ENCODE peak calls at places on chromosomes 16 and 17, in nine cellular contexts. One of them, this sample, is unnamed.

GRCh38 chr16:959232-960040 is 11.3 kb downstream of the LMF1 start:
- DNase-seq in stimulated activated CD8-positive, alpha-beta memory T cell treated with anti-CD3 and anti-CD28 coated beads, Interleukin-2, amount 100 ng/mL, for 1 hour: no peak
- DNase-seq in coronary artery: no peak
- DNase-seq in activated CD8-positive, alpha-beta memory T cell treated with anti-CD3 and anti-CD28 coated beads, Interleukin-2, amount 50 U/mL, for 4 hours: no peak
- DNase-seq in GOT3: no peak
- DNase-seq in adrenal gland: no peak
- DNase-seq in endodermal cell: no peak
- DNase-seq in A172: no peak
- DNase-seq in stimulated activated CD4-positive, alpha-beta T cell treated with anti-CD3 and anti-CD28 coated beads, Interleukin-1b, Interleukin-23, amount 100 ng/mL, for 4 hours: no peak
- DNase-seq in this sample: no peak

GRCh38 chr17:80071116-80071980 is 30.0 kb upstream of the GAA start:
- DNase-seq in GOT3: no peak
- DNase-seq in coronary artery: peak; percentile 88
- DNase-seq in stimulated activated CD4-positive, alpha-beta T cell treated with anti-CD3 and anti-CD28 coated beads, Interleukin-1b, Interleukin-23, amount 100 ng/mL, for 4 hours: no peak
- DNase-seq in stimulated activated CD8-positive, alpha-beta memory T cell treated with anti-CD3 and anti-CD28 coated beads, Interleukin-2, amount 100 ng/mL, for 1 hour: no peak
- DNase-seq in activated CD8-positive, alpha-beta memory T cell treated with anti-CD3 and anti-CD28 coated beads, Interleukin-2, amount 50 U/mL, for 4 hours: no peak
- DNase-seq in endodermal cell: no peak
- DNase-seq in A172: peak; percentile 31
- DNase-seq in adrenal gland: peak; percentile 90
- DNase-seq in this sample: no peak

GRCh38 chr17:36482611-36483504 is 3.6 kb upstream of the ZNHIT3 start:
- DNase-seq in endodermal cell: peak; percentile 98
- DNase-seq in adrenal gland: peak; percentile 88
- DNase-seq in A172: peak; percentile 55
- DNase-seq in coronary artery: peak; percentile 88
- DNase-seq in GOT3: peak; percentile 71
- DNase-seq in activated CD8-positive, alpha-beta memory T cell treated with anti-CD3 and anti-CD28 coated beads, Interleukin-2, amount 50 U/mL, for 4 hours: peak; percentile 84
- DNase-seq in stimulated activated CD4-positive, alpha-beta T cell treated with anti-CD3 and anti-CD28 coated beads, Interleukin-1b, Interleukin-23, amount 100 ng/mL, for 4 hours: peak; percentile 86
- DNase-seq in stimulated activated CD8-positive, alpha-beta memory T cell treated with anti-CD3 and anti-CD28 coated beads, Interleukin-2, amount 100 ng/mL, for 1 hour: peak; percentile 61
- DNase-seq in this sample: peak; percentile 74

GRCh38 chr16:53132406-53132805 is 77.6 kb downstream of the CHD9 start:
- DNase-seq in GOT3: no peak
- DNase-seq in coronary artery: no peak
- DNase-seq in adrenal gland: no peak
- DNase-seq in endodermal cell: no peak
- DNase-seq in stimulated activated CD8-positive, alpha-beta memory T cell treated with anti-CD3 and anti-CD28 coated beads, Interleukin-2, amount 100 ng/mL, for 1 hour: no peak
- DNase-seq in activated CD8-positive, alpha-beta memory T cell treated with anti-CD3 and anti-CD28 coated beads, Interleukin-2, amount 50 U/mL, for 4 hours: no peak
- DNase-seq in stimulated activated CD4-positive, alpha-beta T cell treated with anti-CD3 and anti-CD28 coated beads, Interleukin-1b, Interleukin-23, amount 100 ng/mL, for 4 hours: no peak
- DNase-seq in A172: no peak
- DNase-seq in this sample: no peak

GRCh38 chr17:79790805-79791353 is 6.0 kb downstream of the CBX8 start:
- DNase-seq in GOT3: no peak
- DNase-seq in stimulated activated CD8-positive, alpha-beta memory T cell treated with anti-CD3 and anti-CD28 coated beads, Interleukin-2, amount 100 ng/mL, for 1 hour: no peak
- DNase-seq in coronary artery: no peak
- DNase-seq in activated CD8-positive, alpha-beta memory T cell treated with anti-CD3 and anti-CD28 coated beads, Interleukin-2, amount 50 U/mL, for 4 hours: no peak
- DNase-seq in stimulated activated CD4-positive, alpha-beta T cell treated with anti-CD3 and anti-CD28 coated beads, Interleukin-1b, Interleukin-23, amount 100 ng/mL, for 4 hours: no peak
- DNase-seq in endodermal cell: no peak
- DNase-seq in adrenal gland: no peak
- DNase-seq in A172: no peak
- DNase-seq in this sample: no peak

GRCh38 chr16:66580605-66581209 is 1.4 kb downstream of the CMTM2 start:
- DNase-seq in GOT3: no peak
- DNase-seq in adrenal gland: no peak
- DNase-seq in activated CD8-positive, alpha-beta memory T cell treated with anti-CD3 and anti-CD28 coated beads, Interleukin-2, amount 50 U/mL, for 4 hours: no peak
- DNase-seq in stimulated activated CD8-positive, alpha-beta memory T cell treated with anti-CD3 and anti-CD28 coated beads, Interleukin-2, amount 100 ng/mL, for 1 hour: no peak
- DNase-seq in endodermal cell: no peak
- DNase-seq in coronary artery: no peak
- DNase-seq in stimulated activated CD4-positive, alpha-beta T cell treated with anti-CD3 and anti-CD28 coated beads, Interleukin-1b, Interleukin-23, amount 100 ng/mL, for 4 hours: no peak
- DNase-seq in A172: peak; percentile 16
- DNase-seq in this sample: no peak

GRCh38 chr17:1000597-1001490 is 3.9 kb downstream of the TIMM22 start:
- DNase-seq in coronary artery: peak; percentile 78
- DNase-seq in stimulated activated CD8-positive, alpha-beta memory T cell treated with anti-CD3 and anti-CD28 coated beads, Interleukin-2, amount 100 ng/mL, for 1 hour: no peak
- DNase-seq in endodermal cell: no peak
- DNase-seq in activated CD8-positive, alpha-beta memory T cell treated with anti-CD3 and anti-CD28 coated beads, Interleukin-2, amount 50 U/mL, for 4 hours: no peak
- DNase-seq in stimulated activated CD4-positive, alpha-beta T cell treated with anti-CD3 and anti-CD28 coated beads, Interleukin-1b, Interleukin-23, amount 100 ng/mL, for 4 hours: no peak
- DNase-seq in A172: no peak
- DNase-seq in GOT3: no peak
- DNase-seq in adrenal gland: peak; percentile 56
- DNase-seq in this sample: no peak

GRCh38 chr16:88634994-88635670 is 3.2 kb upstream of the IL17C start:
- DNase-seq in stimulated activated CD8-positive, alpha-beta memory T cell treated with anti-CD3 and anti-CD28 coated beads, Interleukin-2, amount 100 ng/mL, for 1 hour: no peak
- DNase-seq in GOT3: no peak
- DNase-seq in endodermal cell: no peak
- DNase-seq in adrenal gland: no peak
- DNase-seq in coronary artery: no peak
- DNase-seq in stimulated activated CD4-positive, alpha-beta T cell treated with anti-CD3 and anti-CD28 coated beads, Interleukin-1b, Interleukin-23, amount 100 ng/mL, for 4 hours: no peak
- DNase-seq in A172: no peak
- DNase-seq in activated CD8-positive, alpha-beta memory T cell treated with anti-CD3 and anti-CD28 coated beads, Interleukin-2, amount 50 U/mL, for 4 hours: no peak
- DNase-seq in this sample: no peak

GRCh38 chr16:88888057-88888777 is 21.8 kb upstream of the PABPN1L start:
- DNase-seq in endodermal cell: no peak
- DNase-seq in A172: no peak
- DNase-seq in adrenal gland: no peak
- DNase-seq in stimulated activated CD4-positive, alpha-beta T cell treated with anti-CD3 and anti-CD28 coated beads, Interleukin-1b, Interleukin-23, amount 100 ng/mL, for 4 hours: no peak
- DNase-seq in stimulated activated CD8-positive, alpha-beta memory T cell treated with anti-CD3 and anti-CD28 coated beads, Interleukin-2, amount 100 ng/mL, for 1 hour: no peak
- DNase-seq in GOT3: no peak
- DNase-seq in activated CD8-positive, alpha-beta memory T cell treated with anti-CD3 and anti-CD28 coated beads, Interleukin-2, amount 50 U/mL, for 4 hours: no peak
- DNase-seq in coronary artery: no peak
- DNase-seq in this sample: no peak

GRCh38 chr17:67256075-67256732 is 11.2 kb upstream of the HELZ start:
- DNase-seq in stimulated activated CD4-positive, alpha-beta T cell treated with anti-CD3 and anti-CD28 coated beads, Interleukin-1b, Interleukin-23, amount 100 ng/mL, for 4 hours: no peak
- DNase-seq in endodermal cell: no peak
- DNase-seq in GOT3: no peak
- DNase-seq in coronary artery: no peak
- DNase-seq in activated CD8-positive, alpha-beta memory T cell treated with anti-CD3 and anti-CD28 coated beads, Interleukin-2, amount 50 U/mL, for 4 hours: no peak
- DNase-seq in A172: no peak
- DNase-seq in stimulated activated CD8-positive, alpha-beta memory T cell treated with anti-CD3 and anti-CD28 coated beads, Interleukin-2, amount 100 ng/mL, for 1 hour: no peak
- DNase-seq in adrenal gland: no peak
- DNase-seq in this sample: no peak

GRCh38 chr16:67247698-67248400 is 568 bp upstream of the FHOD1 start:
- DNase-seq in stimulated activated CD4-positive, alpha-beta T cell treated with anti-CD3 and anti-CD28 coated beads, Interleukin-1b, Interleukin-23, amount 100 ng/mL, for 4 hours: no peak
- DNase-seq in endodermal cell: no peak
- DNase-seq in activated CD8-positive, alpha-beta memory T cell treated with anti-CD3 and anti-CD28 coated beads, Interleukin-2, amount 50 U/mL, for 4 hours: no peak
- DNase-seq in coronary artery: no peak
- DNase-seq in A172: no peak
- DNase-seq in stimulated activated CD8-positive, alpha-beta memory T cell treated with anti-CD3 and anti-CD28 coated beads, Interleukin-2, amount 100 ng/mL, for 1 hour: no peak
- DNase-seq in GOT3: no peak
- DNase-seq in adrenal gland: no peak
- DNase-seq in this sample: no peak

GRCh38 chr17:35541434-35541833 is 4.0 kb upstream of the SLFN12L start:
- DNase-seq in endodermal cell: no peak
- DNase-seq in stimulated activated CD8-positive, alpha-beta memory T cell treated with anti-CD3 and anti-CD28 coated beads, Interleukin-2, amount 100 ng/mL, for 1 hour: no peak
- DNase-seq in A172: no peak
- DNase-seq in stimulated activated CD4-positive, alpha-beta T cell treated with anti-CD3 and anti-CD28 coated beads, Interleukin-1b, Interleukin-23, amount 100 ng/mL, for 4 hours: no peak
- DNase-seq in GOT3: no peak
- DNase-seq in activated CD8-positive, alpha-beta memory T cell treated with anti-CD3 and anti-CD28 coated beads, Interleukin-2, amount 50 U/mL, for 4 hours: no peak
- DNase-seq in adrenal gland: no peak
- DNase-seq in coronary artery: no peak
- DNase-seq in this sample: no peak

GRCh38 chr17:59756236-59756818 is 48.9 kb downstream of the VMP1 start:
- DNase-seq in GOT3: no peak
- DNase-seq in coronary artery: no peak
- DNase-seq in activated CD8-positive, alpha-beta memory T cell treated with anti-CD3 and anti-CD28 coated beads, Interleukin-2, amount 50 U/mL, for 4 hours: no peak
- DNase-seq in endodermal cell: no peak
- DNase-seq in adrenal gland: no peak
- DNase-seq in A172: peak; percentile 98
- DNase-seq in stimulated activated CD4-positive, alpha-beta T cell treated with anti-CD3 and anti-CD28 coated beads, Interleukin-1b, Interleukin-23, amount 100 ng/mL, for 4 hours: no peak
- DNase-seq in stimulated activated CD8-positive, alpha-beta memory T cell treated with anti-CD3 and anti-CD28 coated beads, Interleukin-2, amount 100 ng/mL, for 1 hour: no peak
- DNase-seq in this sample: no peak

GRCh38 chr17:2682304-2682938 is 29.1 kb downstream of the CLUH start:
- DNase-seq in coronary artery: no peak
- DNase-seq in adrenal gland: no peak
- DNase-seq in GOT3: no peak
- DNase-seq in activated CD8-positive, alpha-beta memory T cell treated with anti-CD3 and anti-CD28 coated beads, Interleukin-2, amount 50 U/mL, for 4 hours: no peak
- DNase-seq in A172: no peak
- DNase-seq in endodermal cell: no peak
- DNase-seq in stimulated activated CD4-positive, alpha-beta T cell treated with anti-CD3 and anti-CD28 coated beads, Interleukin-1b, Interleukin-23, amount 100 ng/mL, for 4 hours: no peak
- DNase-seq in stimulated activated CD8-positive, alpha-beta memory T cell treated with anti-CD3 and anti-CD28 coated beads, Interleukin-2, amount 100 ng/mL, for 1 hour: no peak
- DNase-seq in this sample: no peak

GRCh38 chr16:19307587-19308241 is 22.2 kb downstream of the CLEC19A start:
- DNase-seq in stimulated activated CD8-positive, alpha-beta memory T cell treated with anti-CD3 and anti-CD28 coated beads, Interleukin-2, amount 100 ng/mL, for 1 hour: no peak
- DNase-seq in coronary artery: no peak
- DNase-seq in endodermal cell: peak; percentile 89
- DNase-seq in A172: no peak
- DNase-seq in GOT3: no peak
- DNase-seq in adrenal gland: no peak
- DNase-seq in activated CD8-positive, alpha-beta memory T cell treated with anti-CD3 and anti-CD28 coated beads, Interleukin-2, amount 50 U/mL, for 4 hours: no peak
- DNase-seq in stimulated activated CD4-positive, alpha-beta T cell treated with anti-CD3 and anti-CD28 coated beads, Interleukin-1b, Interleukin-23, amount 100 ng/mL, for 4 hours: no peak
- DNase-seq in this sample: no peak

GRCh38 chr16:67537636-67538591 is 9.3 kb downstream of the RIPOR1 start:
- DNase-seq in stimulated activated CD8-positive, alpha-beta memory T cell treated with anti-CD3 and anti-CD28 coated beads, Interleukin-2, amount 100 ng/mL, for 1 hour: peak; percentile 50
- DNase-seq in A172: no peak
- DNase-seq in adrenal gland: peak; percentile 64
- DNase-seq in GOT3: no peak
- DNase-seq in coronary artery: no peak
- DNase-seq in stimulated activated CD4-positive, alpha-beta T cell treated with anti-CD3 and anti-CD28 coated beads, Interleukin-1b, Interleukin-23, amount 100 ng/mL, for 4 hours: peak; percentile 51
- DNase-seq in activated CD8-positive, alpha-beta memory T cell treated with anti-CD3 and anti-CD28 coated beads, Interleukin-2, amount 50 U/mL, for 4 hours: peak; percentile 61
- DNase-seq in endodermal cell: peak; percentile 78
- DNase-seq in this sample: no peak

GRCh38 chr16:84026601-84027000 is 16.0 kb downstream of the SLC38A8 start:
- DNase-seq in stimulated activated CD4-positive, alpha-beta T cell treated with anti-CD3 and anti-CD28 coated beads, Interleukin-1b, Interleukin-23, amount 100 ng/mL, for 4 hours: no peak
- DNase-seq in adrenal gland: no peak
- DNase-seq in endodermal cell: peak; percentile 50
- DNase-seq in A172: no peak
- DNase-seq in GOT3: no peak
- DNase-seq in coronary artery: no peak
- DNase-seq in stimulated activated CD8-positive, alpha-beta memory T cell treated with anti-CD3 and anti-CD28 coated beads, Interleukin-2, amount 100 ng/mL, for 1 hour: no peak
- DNase-seq in activated CD8-positive, alpha-beta memory T cell treated with anti-CD3 and anti-CD28 coated beads, Interleukin-2, amount 50 U/mL, for 4 hours: no peak
- DNase-seq in this sample: no peak

GRCh38 chr16:68116256-68116853 is 31.2 kb downstream of the NFATC3 start:
- DNase-seq in activated CD8-positive, alpha-beta memory T cell treated with anti-CD3 and anti-CD28 coated beads, Interleukin-2, amount 50 U/mL, for 4 hours: no peak
- DNase-seq in adrenal gland: no peak
- DNase-seq in coronary artery: no peak
- DNase-seq in stimulated activated CD8-positive, alpha-beta memory T cell treated with anti-CD3 and anti-CD28 coated beads, Interleukin-2, amount 100 ng/mL, for 1 hour: no peak
- DNase-seq in GOT3: no peak
- DNase-seq in endodermal cell: no peak
- DNase-seq in A172: peak; percentile 2
- DNase-seq in stimulated activated CD4-positive, alpha-beta T cell treated with anti-CD3 and anti-CD28 coated beads, Interleukin-1b, Interleukin-23, amount 100 ng/mL, for 4 hours: no peak
- DNase-seq in this sample: no peak

GRCh38 chr17:46984892-46985291 is 5.8 kb upstream of the RPRML start:
- DNase-seq in stimulated activated CD4-positive, alpha-beta T cell treated with anti-CD3 and anti-CD28 coated beads, Interleukin-1b, Interleukin-23, amount 100 ng/mL, for 4 hours: no peak
- DNase-seq in adrenal gland: no peak
- DNase-seq in stimulated activated CD8-positive, alpha-beta memory T cell treated with anti-CD3 and anti-CD28 coated beads, Interleukin-2, amount 100 ng/mL, for 1 hour: no peak
- DNase-seq in coronary artery: no peak
- DNase-seq in GOT3: no peak
- DNase-seq in activated CD8-positive, alpha-beta memory T cell treated with anti-CD3 and anti-CD28 coated beads, Interleukin-2, amount 50 U/mL, for 4 hours: no peak
- DNase-seq in endodermal cell: no peak
- DNase-seq in A172: no peak
- DNase-seq in this sample: no peak

GRCh38 chr17:41518789-41519449 is at the start of gene KRT15:
- DNase-seq in A172: peak; percentile 68
- DNase-seq in adrenal gland: no peak
- DNase-seq in GOT3: no peak
- DNase-seq in stimulated activated CD4-positive, alpha-beta T cell treated with anti-CD3 and anti-CD28 coated beads, Interleukin-1b, Interleukin-23, amount 100 ng/mL, for 4 hours: no peak
- DNase-seq in coronary artery: no peak
- DNase-seq in activated CD8-positive, alpha-beta memory T cell treated with anti-CD3 and anti-CD28 coated beads, Interleukin-2, amount 50 U/mL, for 4 hours: no peak
- DNase-seq in stimulated activated CD8-positive, alpha-beta memory T cell treated with anti-CD3 and anti-CD28 coated beads, Interleukin-2, amount 100 ng/mL, for 1 hour: no peak
- DNase-seq in endodermal cell: no peak
- DNase-seq in this sample: no peak

GRCh38 chr17:17415006-17415405 is 61.8 kb upstream of the MED9 start:
- DNase-seq in coronary artery: no peak
- DNase-seq in adrenal gland: no peak
- DNase-seq in stimulated activated CD8-positive, alpha-beta memory T cell treated with anti-CD3 and anti-CD28 coated beads, Interleukin-2, amount 100 ng/mL, for 1 hour: no peak
- DNase-seq in endodermal cell: no peak
- DNase-seq in GOT3: no peak
- DNase-seq in A172: no peak
- DNase-seq in stimulated activated CD4-positive, alpha-beta T cell treated with anti-CD3 and anti-CD28 coated beads, Interleukin-1b, Interleukin-23, amount 100 ng/mL, for 4 hours: no peak
- DNase-seq in activated CD8-positive, alpha-beta memory T cell treated with anti-CD3 and anti-CD28 coated beads, Interleukin-2, amount 50 U/mL, for 4 hours: no peak
- DNase-seq in this sample: no peak

GRCh38 chr17:59837362-59838195 is 55.2 kb downstream of the TUBD1 start:
- DNase-seq in adrenal gland: peak; percentile 79
- DNase-seq in A172: peak; percentile 100
- DNase-seq in GOT3: peak; percentile 43
- DNase-seq in endodermal cell: peak; percentile 88
- DNase-seq in stimulated activated CD8-positive, alpha-beta memory T cell treated with anti-CD3 and anti-CD28 coated beads, Interleukin-2, amount 100 ng/mL, for 1 hour: peak; percentile 42
- DNase-seq in stimulated activated CD4-positive, alpha-beta T cell treated with anti-CD3 and anti-CD28 coated beads, Interleukin-1b, Interleukin-23, amount 100 ng/mL, for 4 hours: no peak
- DNase-seq in coronary artery: peak; percentile 83
- DNase-seq in activated CD8-positive, alpha-beta memory T cell treated with anti-CD3 and anti-CD28 coated beads, Interleukin-2, amount 50 U/mL, for 4 hours: peak; percentile 50
- DNase-seq in this sample: no peak

GRCh38 chr17:17398188-17398927 is 78.4 kb upstream of the MED9 start:
- DNase-seq in stimulated activated CD4-positive, alpha-beta T cell treated with anti-CD3 and anti-CD28 coated beads, Interleukin-1b, Interleukin-23, amount 100 ng/mL, for 4 hours: no peak
- DNase-seq in coronary artery: no peak
- DNase-seq in endodermal cell: no peak
- DNase-seq in stimulated activated CD8-positive, alpha-beta memory T cell treated with anti-CD3 and anti-CD28 coated beads, Interleukin-2, amount 100 ng/mL, for 1 hour: no peak
- DNase-seq in adrenal gland: no peak
- DNase-seq in GOT3: no peak
- DNase-seq in A172: peak; percentile 39
- DNase-seq in activated CD8-positive, alpha-beta memory T cell treated with anti-CD3 and anti-CD28 coated beads, Interleukin-2, amount 50 U/mL, for 4 hours: no peak
- DNase-seq in this sample: no peak

GRCh38 chr16:76818611-76819181 is 372.3 kb upstream of the MON1B start:
- DNase-seq in endodermal cell: no peak
- DNase-seq in stimulated activated CD8-positive, alpha-beta memory T cell treated with anti-CD3 and anti-CD28 coated beads, Interleukin-2, amount 100 ng/mL, for 1 hour: no peak
- DNase-seq in GOT3: no peak
- DNase-seq in activated CD8-positive, alpha-beta memory T cell treated with anti-CD3 and anti-CD28 coated beads, Interleukin-2, amount 50 U/mL, for 4 hours: no peak
- DNase-seq in stimulated activated CD4-positive, alpha-beta T cell treated with anti-CD3 and anti-CD28 coated beads, Interleukin-1b, Interleukin-23, amount 100 ng/mL, for 4 hours: no peak
- DNase-seq in A172: no peak
- DNase-seq in adrenal gland: no peak
- DNase-seq in coronary artery: no peak
- DNase-seq in this sample: no peak

GRCh38 chr17:9115446-9116265 is 94.3 kb downstream of the NTN1 start:
- DNase-seq in stimulated activated CD8-positive, alpha-beta memory T cell treated with anti-CD3 and anti-CD28 coated beads, Interleukin-2, amount 100 ng/mL, for 1 hour: peak; percentile 31
- DNase-seq in adrenal gland: peak; percentile 28
- DNase-seq in endodermal cell: peak; percentile 97
- DNase-seq in stimulated activated CD4-positive, alpha-beta T cell treated with anti-CD3 and anti-CD28 coated beads, Interleukin-1b, Interleukin-23, amount 100 ng/mL, for 4 hours: peak; percentile 43
- DNase-seq in coronary artery: no peak
- DNase-seq in activated CD8-positive, alpha-beta memory T cell treated with anti-CD3 and anti-CD28 coated beads, Interleukin-2, amount 50 U/mL, for 4 hours: peak; percentile 61
- DNase-seq in A172: peak; percentile 31
- DNase-seq in GOT3: no peak
- DNase-seq in this sample: peak; percentile 19

GRCh38 chr17:12180644-12181261 is 160.1 kb downstream of the MAP2K4 start:
- DNase-seq in activated CD8-positive, alpha-beta memory T cell treated with anti-CD3 and anti-CD28 coated beads, Interleukin-2, amount 50 U/mL, for 4 hours: no peak
- DNase-seq in stimulated activated CD4-positive, alpha-beta T cell treated with anti-CD3 and anti-CD28 coated beads, Interleukin-1b, Interleukin-23, amount 100 ng/mL, for 4 hours: no peak
- DNase-seq in A172: peak; percentile 26
- DNase-seq in adrenal gland: peak; percentile 60
- DNase-seq in stimulated activated CD8-positive, alpha-beta memory T cell treated with anti-CD3 and anti-CD28 coated beads, Interleukin-2, amount 100 ng/mL, for 1 hour: no peak
- DNase-seq in GOT3: no peak
- DNase-seq in coronary artery: no peak
- DNase-seq in endodermal cell: peak; percentile 69
- DNase-seq in this sample: peak; percentile 3

GRCh38 chr17:82366749-82367148 is 4.8 kb upstream of the UTS2R start:
- DNase-seq in activated CD8-positive, alpha-beta memory T cell treated with anti-CD3 and anti-CD28 coated beads, Interleukin-2, amount 50 U/mL, for 4 hours: no peak
- DNase-seq in stimulated activated CD8-positive, alpha-beta memory T cell treated with anti-CD3 and anti-CD28 coated beads, Interleukin-2, amount 100 ng/mL, for 1 hour: no peak
- DNase-seq in GOT3: no peak
- DNase-seq in endodermal cell: no peak
- DNase-seq in coronary artery: no peak
- DNase-seq in adrenal gland: no peak
- DNase-seq in stimulated activated CD4-positive, alpha-beta T cell treated with anti-CD3 and anti-CD28 coated beads, Interleukin-1b, Interleukin-23, amount 100 ng/mL, for 4 hours: no peak
- DNase-seq in A172: no peak
- DNase-seq in this sample: no peak

This sample was measured in activated CD4-positive, alpha-beta T cell treated with anti-CD3 and anti-CD28 coated beads for 24 hours.